ENCODE peak calls at places on chromosomes 2 and 18, in six cellular contexts. One of them, this sample, is unnamed.

GRCh38 chr2:23286765-23287155 is 98.2 kb upstream of the KLHL29 start:
- DNase-seq in left lung: no peak
- DNase-seq in PC-9: no peak
- DNase-seq in H1: no peak
- DNase-seq in HCT116: no peak
- DNase-seq in AG09309: peak; percentile 21
- DNase-seq in this sample: peak; percentile 70

GRCh38 chr18:23969664-23970063 is 44.9 kb upstream of the TTC39C start:
- DNase-seq in PC-9: no peak
- DNase-seq in HCT116: no peak
- DNase-seq in H1: no peak
- DNase-seq in left lung: no peak
- DNase-seq in AG09309: no peak
- DNase-seq in this sample: no peak

GRCh38 chr2:28329184-28329583 is 63.5 kb upstream of the FOSL2 start:
- DNase-seq in left lung: no peak
- DNase-seq in AG09309: no peak
- DNase-seq in PC-9: no peak
- DNase-seq in HCT116: no peak
- DNase-seq in H1: no peak
- DNase-seq in this sample: no peak

GRCh38 chr2:146458585-146458984 is 1386.2 kb upstream of the ACVR2A start:
- DNase-seq in left lung: no peak
- DNase-seq in AG09309: no peak
- DNase-seq in H1: no peak
- DNase-seq in HCT116: no peak
- DNase-seq in PC-9: no peak
- DNase-seq in this sample: no peak

GRCh38 chr2:203279288-203279687 is 40.5 kb downstream of the CYP20A1 start:
- DNase-seq in AG09309: no peak
- DNase-seq in H1: no peak
- DNase-seq in PC-9: no peak
- DNase-seq in left lung: no peak
- DNase-seq in HCT116: peak; percentile 19
- DNase-seq in this sample: no peak

GRCh38 chr18:35112696-35113095 is 71.5 kb downstream of the MAPRE2 start:
- DNase-seq in HCT116: no peak
- DNase-seq in H1: no peak
- DNase-seq in AG09309: no peak
- DNase-seq in left lung: no peak
- DNase-seq in PC-9: no peak
- DNase-seq in this sample: no peak

GRCh38 chr2:125935559-125935958 is 720.4 kb upstream of the GYPC start:
- DNase-seq in H1: no peak
- DNase-seq in AG09309: no peak
- DNase-seq in left lung: no peak
- DNase-seq in PC-9: no peak
- DNase-seq in HCT116: no peak
- DNase-seq in this sample: no peak

GRCh38 chr2:55877101-55877500 is 46.5 kb downstream of the EFEMP1 start:
- DNase-seq in left lung: no peak
- DNase-seq in AG09309: peak; percentile 54
- DNase-seq in HCT116: no peak
- DNase-seq in PC-9: no peak
- DNase-seq in H1: no peak
- DNase-seq in this sample: no peak

GRCh38 chr2:172927381-172928357 is 148.0 kb upstream of the MAP3K20 start:
- DNase-seq in H1: no peak
- DNase-seq in AG09309: peak; percentile 61
- DNase-seq in PC-9: no peak
- DNase-seq in HCT116: no peak
- DNase-seq in left lung: peak; percentile 43
- DNase-seq in this sample: peak; percentile 95

GRCh38 chr2:37376421-37377186 is 32.2 kb downstream of the QPCT start:
- DNase-seq in left lung: no peak
- DNase-seq in PC-9: no peak
- DNase-seq in H1: no peak
- DNase-seq in HCT116: peak; percentile 60
- DNase-seq in AG09309: peak; percentile 90
- DNase-seq in this sample: no peak

GRCh38 chr2:18719978-18720775 is 130.8 kb upstream of the NT5C1B start:
- DNase-seq in AG09309: peak; percentile 21
- DNase-seq in H1: no peak
- DNase-seq in left lung: no peak
- DNase-seq in PC-9: peak; percentile 7
- DNase-seq in HCT116: no peak
- DNase-seq in this sample: peak; percentile 67

DNA sequence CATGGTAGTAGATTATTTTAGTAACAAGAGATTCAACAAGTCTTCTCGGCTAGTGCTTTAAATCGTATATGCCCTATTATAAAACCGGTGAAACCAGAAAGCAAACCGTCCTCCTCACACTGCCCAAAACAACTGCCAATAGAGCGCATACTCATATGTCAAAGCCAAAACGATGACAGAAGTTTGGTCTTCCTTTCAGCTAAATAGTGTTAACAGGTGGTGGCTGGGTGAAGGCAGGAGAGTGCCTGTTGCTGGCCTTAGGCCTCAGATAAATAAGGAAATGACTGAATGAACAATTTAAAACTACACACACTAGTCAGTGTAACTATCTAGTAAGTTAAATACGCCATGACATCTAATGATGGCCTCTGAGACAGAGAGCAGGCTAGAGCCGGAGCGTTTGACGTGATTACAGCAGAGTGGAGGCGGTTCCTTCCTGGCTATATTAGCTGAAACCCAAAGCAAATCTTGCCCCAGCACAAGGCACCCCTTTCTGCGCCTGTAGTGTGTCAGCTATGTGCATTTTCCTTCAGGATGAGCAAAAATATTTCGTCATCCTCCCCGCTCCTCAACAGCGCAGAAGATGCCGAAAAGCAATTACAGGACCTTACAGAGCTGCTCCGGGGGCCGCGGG is 1.6 kb downstream of the LONRF2 start:
- DNase-seq in PC-9: no peak
- DNase-seq in AG09309: no peak
- DNase-seq in HCT116: no peak
- DNase-seq in left lung: no peak
- DNase-seq in H1: no peak
- DNase-seq in this sample: no peak
- H3K4me3 ChIP-seq in PC-9: no peak overlapping the region
- H3K4me3 ChIP-seq in AG09309: no peak overlapping the region
- H3K4me3 ChIP-seq in HCT116: no peak overlapping the region
- H3K4me3 ChIP-seq in left lung: peak overlapping the region; percentile 44
- H3K4me3 ChIP-seq in H1: peak overlapping the region; percentile 47
- H3K4me3 ChIP-seq in this sample: no peak overlapping the region

DNA sequence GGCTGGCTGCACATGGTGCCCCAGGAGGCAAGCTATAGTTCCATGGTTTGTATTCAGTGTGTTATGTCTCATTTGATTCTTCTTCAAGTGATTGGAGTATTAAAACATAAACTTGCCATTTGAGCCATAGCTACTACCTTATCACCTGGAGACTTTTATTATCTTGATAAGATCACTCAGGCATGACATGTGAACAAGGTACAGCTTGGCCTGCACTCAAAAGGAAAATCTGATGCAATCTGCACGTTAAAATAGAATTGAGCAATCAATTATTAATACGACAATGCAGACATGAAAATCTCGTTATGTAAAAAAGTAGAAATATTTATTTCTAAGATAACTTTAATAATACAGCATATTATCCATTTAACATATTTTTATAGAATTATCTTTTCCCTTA is 116.9 kb downstream of the RND3 start:
- DNase-seq in left lung: no peak
- DNase-seq in HCT116: no peak
- DNase-seq in AG09309: no peak
- DNase-seq in H1: no peak
- DNase-seq in PC-9: no peak
- DNase-seq in this sample: no peak
- TF ChIP-seq CTCF in left lung: no peak
- TF ChIP-seq CTCF in HCT116: no peak
- TF ChIP-seq CTCF in AG09309: no peak
- TF ChIP-seq CTCF in H1: no peak
- TF ChIP-seq CTCF in PC-9: no peak
- TF ChIP-seq CTCF in this sample: no peak

DNA sequence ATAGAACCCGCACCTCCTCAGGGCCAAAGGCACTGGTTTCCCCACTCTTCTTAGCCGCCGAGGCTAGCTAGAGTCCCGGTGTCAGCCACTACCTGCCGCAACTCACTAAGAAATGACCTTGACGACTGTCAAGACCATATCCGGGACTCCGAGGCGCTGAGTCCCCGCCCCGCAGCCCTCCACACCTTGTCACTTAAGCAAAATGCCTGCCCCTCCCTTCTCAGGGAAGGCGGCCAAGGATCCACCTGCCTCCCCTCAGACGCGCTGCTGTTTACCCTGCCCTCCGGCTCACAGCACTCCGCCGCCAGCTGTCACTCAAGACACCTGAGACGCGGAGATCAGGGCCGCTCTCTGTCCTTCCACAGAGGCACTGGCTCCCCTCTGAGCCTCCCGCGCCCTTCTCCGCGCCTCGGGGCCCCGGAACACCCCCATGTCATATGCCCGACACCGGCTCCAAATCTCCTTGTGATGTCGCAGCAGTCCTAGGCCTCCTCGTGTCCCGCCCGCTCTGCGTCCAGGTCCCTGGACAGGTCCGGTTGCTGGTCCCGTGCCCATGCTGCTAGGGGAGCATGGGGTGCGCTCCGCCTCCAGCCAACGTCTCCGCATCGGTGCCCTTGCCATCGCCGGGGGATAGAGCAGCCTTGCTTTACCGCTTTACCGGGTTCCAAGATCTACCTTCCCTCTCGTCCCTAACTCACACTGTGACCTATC is 32.5 kb upstream of the REG3G start:
- DNase-seq in left lung: peak; percentile 33
- DNase-seq in HCT116: no peak
- DNase-seq in PC-9: no peak
- DNase-seq in AG09309: no peak
- DNase-seq in H1: peak; percentile 33
- DNase-seq in this sample: no peak
- H3K4me3 ChIP-seq in left lung: peak overlapping the region; percentile 9
- H3K4me3 ChIP-seq in HCT116: no peak overlapping the region
- H3K4me3 ChIP-seq in PC-9: no peak overlapping the region
- H3K4me3 ChIP-seq in AG09309: no peak overlapping the region
- H3K4me3 ChIP-seq in H1: peak overlapping the region; percentile 60
- H3K4me3 ChIP-seq in this sample: no peak overlapping the region

GRCh38 chr2:20632446-20632990 is 18.4 kb downstream of the HS1BP3 start:
- DNase-seq in PC-9: no peak
- DNase-seq in HCT116: no peak
- DNase-seq in left lung: no peak
- DNase-seq in H1: no peak
- DNase-seq in AG09309: no peak
- DNase-seq in this sample: no peak

GRCh38 chr2:20634430-20635095 is 16.3 kb downstream of the HS1BP3 start:
- DNase-seq in H1: no peak
- DNase-seq in PC-9: peak; percentile 63
- DNase-seq in left lung: no peak
- DNase-seq in AG09309: no peak
- DNase-seq in HCT116: no peak
- DNase-seq in this sample: peak; percentile 78

GRCh38 chr2:20633001-20633400 is 17.9 kb downstream of the HS1BP3 start:
- DNase-seq in AG09309: no peak
- DNase-seq in PC-9: no peak
- DNase-seq in left lung: no peak
- DNase-seq in H1: no peak
- DNase-seq in HCT116: no peak
- DNase-seq in this sample: no peak

GRCh38 chr2:20635096-20635475 is 15.8 kb downstream of the HS1BP3 start:
- DNase-seq in AG09309: no peak
- DNase-seq in HCT116: no peak
- DNase-seq in H1: no peak
- DNase-seq in left lung: no peak
- DNase-seq in PC-9: no peak
- DNase-seq in this sample: no peak

GRCh38 chr2:20633794-20634259 is 17.1 kb downstream of the HS1BP3 start:
- DNase-seq in left lung: peak; percentile 82
- DNase-seq in AG09309: no peak
- DNase-seq in HCT116: no peak
- DNase-seq in H1: no peak
- DNase-seq in PC-9: peak; percentile 92
- DNase-seq in this sample: no peak
- TF ChIP-seq CTCF in left lung: no peak
- TF ChIP-seq CTCF in AG09309: no peak
- TF ChIP-seq CTCF in HCT116: no peak
- TF ChIP-seq CTCF in H1: no peak
- TF ChIP-seq CTCF in PC-9: peak; percentile 33
- TF ChIP-seq CTCF in this sample: no peak

DNA sequence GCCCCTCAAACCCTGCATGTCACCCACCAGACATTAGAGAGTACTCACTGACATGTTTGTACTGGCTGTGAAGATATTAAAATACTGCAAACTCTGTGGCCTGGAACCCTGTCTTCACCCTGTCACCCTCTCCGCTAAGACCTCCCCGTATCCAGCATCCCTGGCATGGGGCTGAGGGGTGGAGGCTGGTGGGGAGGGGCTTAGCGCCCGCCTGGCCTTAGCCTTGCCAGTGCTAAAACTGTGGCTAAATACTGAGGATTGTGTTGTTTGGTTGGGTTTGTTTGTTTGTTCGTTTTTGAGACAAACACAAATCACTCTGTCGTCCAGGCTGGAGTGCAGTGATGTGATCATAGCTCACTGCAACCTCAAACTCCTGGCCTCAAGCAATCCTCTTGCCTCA is 1.8 kb downstream of the PSTPIP2 start:
- DNase-seq in H1: no peak
- DNase-seq in PC-9: no peak
- DNase-seq in HCT116: no peak
- DNase-seq in left lung: no peak
- DNase-seq in AG09309: no peak
- DNase-seq in this sample: no peak
- H3K4me3 ChIP-seq in H1: no peak overlapping the region
- H3K4me3 ChIP-seq in PC-9: no peak overlapping the region
- H3K4me3 ChIP-seq in HCT116: no peak overlapping the region
- H3K4me3 ChIP-seq in left lung: peak overlapping the region; percentile 74
- H3K4me3 ChIP-seq in AG09309: no peak overlapping the region
- H3K4me3 ChIP-seq in this sample: no peak overlapping the region

GRCh38 chr2:223781560-223781959 is 55.8 kb downstream of the AP1S3 start:
- DNase-seq in left lung: no peak
- DNase-seq in HCT116: no peak
- DNase-seq in AG09309: no peak
- DNase-seq in PC-9: no peak
- DNase-seq in H1: no peak
- DNase-seq in this sample: no peak

GRCh38 chr2:223784221-223784772 is 53.1 kb downstream of the AP1S3 start:
- DNase-seq in AG09309: no peak
- DNase-seq in PC-9: no peak
- DNase-seq in left lung: no peak
- DNase-seq in H1: no peak
- DNase-seq in HCT116: no peak
- DNase-seq in this sample: no peak

GRCh38 chr2:223774193-223774592 is 63.2 kb downstream of the AP1S3 start:
- DNase-seq in H1: no peak
- DNase-seq in AG09309: no peak
- DNase-seq in PC-9: no peak
- DNase-seq in left lung: no peak
- DNase-seq in HCT116: no peak
- DNase-seq in this sample: no peak

GRCh38 chr2:223779877-223780276 is 57.5 kb downstream of the AP1S3 start:
- DNase-seq in HCT116: peak; percentile 60
- DNase-seq in H1: peak; percentile 17
- DNase-seq in AG09309: no peak
- DNase-seq in left lung: no peak
- DNase-seq in PC-9: peak; percentile 58
- DNase-seq in this sample: peak; percentile 65
- TF ChIP-seq CTCF in HCT116: peak; percentile 56
- TF ChIP-seq CTCF in H1: peak; percentile 72
- TF ChIP-seq CTCF in AG09309: peak; percentile 37
- TF ChIP-seq CTCF in left lung: no peak
- TF ChIP-seq CTCF in PC-9: peak; percentile 84
- TF ChIP-seq CTCF in this sample: peak; percentile 54

GRCh38 chr18:8603663-8604520 is 5.3 kb upstream of the RAB12 start:
- DNase-seq in HCT116: no peak
- DNase-seq in AG09309: no peak
- DNase-seq in PC-9: no peak
- DNase-seq in left lung: no peak
- DNase-seq in H1: no peak
- DNase-seq in this sample: peak; percentile 35
- H3K4me3 ChIP-seq in HCT116: no peak overlapping the region
- H3K4me3 ChIP-seq in AG09309: no peak overlapping the region
- H3K4me3 ChIP-seq in PC-9: no peak overlapping the region
- H3K4me3 ChIP-seq in left lung: peak overlapping the region; percentile 19
- H3K4me3 ChIP-seq in H1: no peak overlapping the region
- H3K4me3 ChIP-seq in this sample: peak overlapping the region; percentile 46